ENCODE peak calls at places on chromosomes 5 and 9, in six cellular contexts. S is kidney, G is stomach, Q is foreskin fibroblast, N is left ventricle myocardium inferior, I is AG10803. M is an unnamed sample.

GRCh38 chr9:125255781-125256391 is 5.7 kb upstream of the GAPVD1 start:
- DNase-seq in S (no peak), G (no peak), Q (no peak), N (no peak), I (no peak), M (no peak)

GRCh38 chr5:74673011-74673790 is 11.8 kb upstream of the HEXB start:
- DNase-seq in S (no peak), G (no peak), Q (no peak), N (no peak), I (peak; percentile 63), M (peak; percentile 73)

GRCh38 chr5:154606246-154606645 is 128.2 kb upstream of the HAND1 start:
- DNase-seq in S (no peak), G (no peak), Q (no peak), N (no peak), I (no peak), M (no peak)

GRCh38 chr5:7852542-7852941 is 1.6 kb upstream of the CFAP90 start:
- DNase-seq in S (no peak), G (no peak), Q (no peak), N (no peak), I (no peak), M (peak; percentile 44)

GRCh38 chr9:137301086-137301947 is 754 bp downstream of the NRARP start:
- DNase-seq in S (peak; percentile 85), G (peak; percentile 68), Q (no peak), N (peak; percentile 34), I (no peak), M (peak; percentile 30)

GRCh38 chr5:152246401-152246800 is 158.7 kb downstream of the NMUR2 start:
- DNase-seq in S (no peak), G (peak; percentile 28), Q (no peak), N (no peak), I (no peak), M (peak; percentile 4)

GRCh38 chr9:80127920-80128319 is 556.2 kb downstream of the TLE4 start:
- DNase-seq in S (no peak), G (no peak), Q (no peak), N (no peak), I (no peak), M (no peak)

GRCh38 chr5:92800360-92800759 is 780.7 kb downstream of the NR2F1-AS1 start:
- DNase-seq in S (no peak), G (no peak), Q (peak; percentile 52), N (no peak), I (peak; percentile 1), M (peak; percentile 59)

GRCh38 chr5:107129051-107129450 is 541.7 kb downstream of the EFNA5 start:
- DNase-seq in S (no peak), G (no peak), Q (peak; percentile 18), N (no peak), I (no peak), M (peak; percentile 8)

GRCh38 chr5:1527533-1528205 is 3.9 kb upstream of the LPCAT1 start:
- DNase-seq in S (peak; percentile 28), G (no peak), Q (no peak), N (no peak), I (no peak), M (no peak)

GRCh38 chr5:132877938-132878337 is 4.5 kb downstream of the LEAP2 start:
- DNase-seq in S (no peak), G (peak; percentile 40), Q (no peak), N (peak; percentile 23), I (no peak), M (no peak)

GRCh38 chr5:55427157-55427556 is 107.6 kb downstream of the PLPP1 start:
- DNase-seq in S (no peak), G (peak; percentile 60), Q (peak; percentile 84), N (no peak), I (peak; percentile 51), M (peak; percentile 77)

GRCh38 chr5:125081101-125081500 is 334.7 kb upstream of the ZNF608 start:
- DNase-seq in S (no peak), G (no peak), Q (no peak), N (no peak), I (no peak), M (peak; percentile 51)

GRCh38 chr5:168464641-168465040 is 21.6 kb upstream of the RARS1 start:
- DNase-seq in S (no peak), G (no peak), Q (no peak), N (no peak), I (no peak), M (no peak)

GRCh38 chr9:108953983-108954574 is 19.9 kb downstream of the ABITRAM start:
- DNase-seq in S (no peak), G (no peak), Q (peak; percentile 41), N (no peak), I (peak; percentile 65), M (peak; percentile 64)

GRCh38 chr5:145887976-145888574 is 15.3 kb upstream of the GRXCR2 start:
- DNase-seq in S (no peak), G (peak; percentile 73), Q (peak; percentile 36), N (no peak), I (peak; percentile 62), M (peak; percentile 60)

GRCh38 chr5:106397700-106398099 is 1273.0 kb downstream of the EFNA5 start:
- DNase-seq in S (no peak), G (no peak), Q (peak; percentile 94), N (no peak), I (peak; percentile 91), M (peak; percentile 90)

GRCh38 chr9:4510546-4511322 is 20.5 kb downstream of the SLC1A1 start:
- DNase-seq in S (no peak), G (no peak), Q (no peak), N (no peak), I (no peak), M (no peak)

GRCh38 chr9:4509590-4509984 is 19.3 kb downstream of the SLC1A1 start:
- DNase-seq in S (no peak), G (no peak), Q (no peak), N (no peak), I (no peak), M (no peak)

GRCh38 chr9:4507731-4508130 is 17.5 kb downstream of the SLC1A1 start:
- DNase-seq in S (no peak), G (no peak), Q (no peak), N (no peak), I (no peak), M (no peak)

GRCh38 chr9:4508246-4508906 is 18.1 kb downstream of the SLC1A1 start:
- DNase-seq in S (no peak), G (no peak), Q (peak; percentile 53), N (no peak), I (peak; percentile 82), M (peak; percentile 77)

DNA sequence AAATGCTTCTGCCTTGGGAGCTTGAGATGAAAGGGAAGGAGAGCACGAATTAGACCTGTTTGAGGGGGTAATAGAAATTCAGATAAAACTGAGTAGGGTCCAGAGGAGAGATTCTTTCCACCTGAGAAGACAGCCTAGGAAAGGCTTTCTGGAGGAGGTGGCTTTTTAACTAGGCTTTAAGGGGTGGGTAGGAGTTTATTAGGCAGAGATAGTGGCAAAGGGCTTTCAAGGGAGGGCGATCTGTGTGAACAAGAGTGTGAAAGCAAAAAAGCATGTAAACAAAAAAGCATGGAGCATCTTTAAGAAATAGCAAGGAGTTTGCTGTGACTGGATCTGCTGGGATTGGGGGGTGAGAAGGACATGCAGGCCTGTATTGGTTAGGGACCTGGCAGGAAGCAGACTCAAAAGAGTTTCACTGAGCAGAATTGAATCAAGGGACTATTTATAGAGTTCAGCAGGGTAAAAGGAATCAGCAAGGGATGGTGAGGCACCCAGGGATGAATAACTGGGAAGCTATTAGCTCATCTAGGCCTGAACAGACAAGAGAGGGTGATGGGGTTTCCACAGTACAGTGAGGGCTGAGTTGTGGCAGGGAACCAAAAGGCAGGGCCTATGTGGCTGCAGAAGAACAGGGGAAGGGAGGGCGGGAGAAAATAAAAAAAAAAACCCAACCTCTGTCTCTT is 18.8 kb downstream of the SLC1A1 start:
- DNase-seq in S (no peak), G (no peak), Q (peak; percentile 63), N (no peak), I (peak; percentile 89), M (peak; percentile 88)
- H3K4me3 ChIP-seq in S (no peak overlapping the region), G (no peak overlapping the region), Q (no peak overlapping the region), N (no peak overlapping the region), I (no peak overlapping the region), M (no peak overlapping the region)

DNA sequence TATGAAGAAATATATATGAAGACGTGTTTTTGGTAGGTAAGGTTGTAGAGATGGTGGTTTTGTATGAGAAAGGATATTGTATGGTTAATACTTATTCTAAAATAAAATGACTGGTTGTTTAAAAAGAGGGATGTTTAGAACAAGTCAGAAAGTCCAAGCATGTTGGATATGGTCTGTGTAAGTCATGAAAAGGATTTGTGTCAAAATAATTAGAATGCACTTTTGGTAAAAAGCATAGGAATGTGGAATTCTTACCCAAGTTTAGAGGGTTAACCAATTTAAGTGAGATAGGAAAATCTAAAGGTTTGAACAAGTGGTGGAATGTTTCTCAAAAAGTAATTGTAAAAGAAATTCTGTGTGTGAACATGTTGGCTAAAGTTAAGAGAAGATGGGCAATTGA is 1556.5 kb upstream of the C9orf72 start:
- DNase-seq in S (no peak), G (no peak), Q (no peak), N (no peak), I (no peak), M (peak; percentile 5)
- TF ChIP-seq CTCF in S (no peak), G (no peak), Q (no peak), N (no peak), I (no peak), M (no peak)

GRCh38 chr5:135543151-135543818 is 7.5 kb upstream of the NEUROG1 start:
- DNase-seq in S (no peak), G (no peak), Q (no peak), N (no peak), I (no peak), M (no peak)

GRCh38 chr5:135546912-135547311 is 11.1 kb upstream of the NEUROG1 start:
- DNase-seq in S (no peak), G (no peak), Q (no peak), N (no peak), I (no peak), M (no peak)

GRCh38 chr5:135546014-135546413 is 10.2 kb upstream of the NEUROG1 start:
- DNase-seq in S (no peak), G (no peak), Q (no peak), N (no peak), I (no peak), M (no peak)

GRCh38 chr5:135544666-135545045 is 8.9 kb upstream of the NEUROG1 start:
- DNase-seq in S (no peak), G (no peak), Q (no peak), N (no peak), I (no peak), M (no peak)

DNA sequence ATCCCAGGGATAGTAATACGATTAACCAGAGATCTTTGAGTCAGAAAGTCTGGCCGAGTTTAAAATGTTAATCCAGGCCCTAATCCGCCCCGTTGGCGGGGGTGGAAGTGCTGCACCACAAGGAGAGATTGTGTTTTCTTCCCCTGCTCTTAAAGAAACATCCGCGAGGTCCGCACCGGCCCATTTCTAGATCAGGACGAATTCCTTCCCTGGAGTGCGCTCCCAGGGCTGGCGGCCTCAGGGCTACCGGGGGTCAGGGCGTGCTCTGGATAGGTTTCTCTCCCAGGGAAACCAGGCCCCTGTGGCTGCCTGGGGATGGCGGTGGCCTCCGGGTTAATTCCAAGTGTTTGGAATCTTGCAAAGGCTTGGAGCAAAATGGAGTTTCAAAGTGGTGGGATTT is 9.4 kb upstream of the NEUROG1 start:
- DNase-seq in S (no peak), G (no peak), Q (no peak), N (no peak), I (no peak), M (no peak)
- H3K4me3 ChIP-seq in S (no peak overlapping the region), G (peak overlapping the region; percentile 55), Q (no peak overlapping the region), N (peak overlapping the region; percentile 64), I (no peak overlapping the region), M (no peak overlapping the region)

DNA sequence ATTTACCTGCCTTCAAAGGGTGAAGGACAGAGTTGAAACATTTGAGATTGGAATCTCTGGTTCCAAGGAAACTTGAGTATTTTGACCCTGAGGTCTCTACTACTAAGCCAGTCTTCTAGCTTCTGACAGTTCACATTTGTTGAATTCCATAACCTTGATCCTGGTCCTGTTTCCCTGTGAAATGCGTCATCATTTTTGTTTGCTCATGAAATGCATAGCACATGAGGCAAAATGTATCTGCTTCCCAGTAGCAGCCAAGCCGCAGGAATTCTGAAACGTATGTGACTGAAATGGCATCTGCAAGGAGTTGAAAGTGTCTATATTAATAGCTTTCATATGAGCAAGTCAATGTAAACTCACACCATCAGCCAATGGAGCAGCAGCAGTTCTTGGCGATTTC is 307.8 kb downstream of the CSNK1G3 start:
- DNase-seq in S (no peak), G (no peak), Q (peak; percentile 85), N (no peak), I (peak; percentile 91), M (peak; percentile 43)
- TF ChIP-seq CTCF in S (no peak), G (no peak), Q (no peak), N (no peak), I (no peak), M (no peak)